ENCODE peak calls at places on chromosomes 2 and 18, in seven cellular contexts. One of them, this sample, is unnamed.

GRCh38 chr2:7191927-7192326 is 274.7 kb downstream of the RNF144A start:
- DNase-seq in SK-N-SH: no peak
- DNase-seq in hepatocyte: peak; percentile 77
- DNase-seq in HCT116: no peak
- DNase-seq in neural progenitor cell: no peak
- DNase-seq in OCI-LY7: no peak
- DNase-seq in GM23338: peak; percentile 6
- DNase-seq in this sample: peak; percentile 90

GRCh38 chr2:55934337-55934736 is 10.8 kb upstream of the EFEMP1 start:
- DNase-seq in GM23338: no peak
- DNase-seq in hepatocyte: no peak
- DNase-seq in OCI-LY7: no peak
- DNase-seq in HCT116: no peak
- DNase-seq in neural progenitor cell: no peak
- DNase-seq in SK-N-SH: no peak
- DNase-seq in this sample: no peak

GRCh38 chr2:219570194-219570923 is 980 bp downstream of the OBSL1 start:
- DNase-seq in SK-N-SH: peak; percentile 83
- DNase-seq in hepatocyte: peak; percentile 69
- DNase-seq in GM23338: peak; percentile 71
- DNase-seq in HCT116: no peak
- DNase-seq in OCI-LY7: no peak
- DNase-seq in neural progenitor cell: peak; percentile 65
- DNase-seq in this sample: peak; percentile 47

GRCh38 chr2:37656512-37657423 is 14.7 kb downstream of the CDC42EP3 start:
- DNase-seq in hepatocyte: no peak
- DNase-seq in OCI-LY7: peak; percentile 57
- DNase-seq in GM23338: peak; percentile 90
- DNase-seq in HCT116: no peak
- DNase-seq in neural progenitor cell: peak; percentile 77
- DNase-seq in SK-N-SH: no peak
- DNase-seq in this sample: no peak

GRCh38 chr2:45283764-45284620 is 274.7 kb upstream of the SIX2 start:
- DNase-seq in OCI-LY7: no peak
- DNase-seq in GM23338: no peak
- DNase-seq in SK-N-SH: no peak
- DNase-seq in neural progenitor cell: no peak
- DNase-seq in hepatocyte: peak; percentile 21
- DNase-seq in HCT116: peak; percentile 23
- DNase-seq in this sample: peak; percentile 97

GRCh38 chr2:47194410-47194809 is 39.3 kb upstream of the STPG4 start:
- DNase-seq in hepatocyte: no peak
- DNase-seq in SK-N-SH: no peak
- DNase-seq in GM23338: no peak
- DNase-seq in OCI-LY7: no peak
- DNase-seq in HCT116: no peak
- DNase-seq in neural progenitor cell: no peak
- DNase-seq in this sample: no peak

GRCh38 chr2:68745006-68745405 is 10.4 kb downstream of the ARHGAP25 start:
- DNase-seq in hepatocyte: no peak
- DNase-seq in OCI-LY7: no peak
- DNase-seq in neural progenitor cell: no peak
- DNase-seq in HCT116: no peak
- DNase-seq in SK-N-SH: no peak
- DNase-seq in GM23338: no peak
- DNase-seq in this sample: no peak

GRCh38 chr2:72236445-72237067 is 88.9 kb upstream of the CYP26B1 start:
- DNase-seq in OCI-LY7: no peak
- DNase-seq in GM23338: no peak
- DNase-seq in HCT116: peak; percentile 36
- DNase-seq in hepatocyte: no peak
- DNase-seq in neural progenitor cell: no peak
- DNase-seq in SK-N-SH: no peak
- DNase-seq in this sample: peak; percentile 80

GRCh38 chr2:160869411-160869810 is 290.8 kb upstream of the TANK start:
- DNase-seq in OCI-LY7: no peak
- DNase-seq in SK-N-SH: no peak
- DNase-seq in GM23338: no peak
- DNase-seq in neural progenitor cell: no peak
- DNase-seq in HCT116: no peak
- DNase-seq in hepatocyte: no peak
- DNase-seq in this sample: peak; percentile 95

GRCh38 chr2:88826399-88826798 is 134.9 kb downstream of the RPIA start:
- DNase-seq in HCT116: no peak
- DNase-seq in neural progenitor cell: no peak
- DNase-seq in hepatocyte: no peak
- DNase-seq in GM23338: no peak
- DNase-seq in OCI-LY7: no peak
- DNase-seq in SK-N-SH: no peak
- DNase-seq in this sample: no peak

GRCh38 chr2:229340086-229340760 is 69.1 kb upstream of the PID1 start:
- DNase-seq in OCI-LY7: no peak
- DNase-seq in hepatocyte: no peak
- DNase-seq in HCT116: no peak
- DNase-seq in GM23338: no peak
- DNase-seq in neural progenitor cell: no peak
- DNase-seq in SK-N-SH: peak; percentile 10
- DNase-seq in this sample: peak; percentile 53

GRCh38 chr2:158841839-158842238 is 46.7 kb downstream of the DAPL1 start:
- DNase-seq in hepatocyte: peak; percentile 29
- DNase-seq in SK-N-SH: no peak
- DNase-seq in GM23338: no peak
- DNase-seq in OCI-LY7: no peak
- DNase-seq in neural progenitor cell: no peak
- DNase-seq in HCT116: no peak
- DNase-seq in this sample: no peak

GRCh38 chr2:233115761-233116160 is 55.6 kb downstream of the INPP5D start:
- DNase-seq in HCT116: no peak
- DNase-seq in hepatocyte: no peak
- DNase-seq in SK-N-SH: no peak
- DNase-seq in GM23338: no peak
- DNase-seq in OCI-LY7: no peak
- DNase-seq in neural progenitor cell: no peak
- DNase-seq in this sample: no peak

GRCh38 chr2:197909377-197909776 is 105.0 kb downstream of the PLCL1 start:
- DNase-seq in hepatocyte: no peak
- DNase-seq in OCI-LY7: no peak
- DNase-seq in GM23338: no peak
- DNase-seq in neural progenitor cell: no peak
- DNase-seq in HCT116: peak; percentile 6
- DNase-seq in SK-N-SH: no peak
- DNase-seq in this sample: peak; percentile 9

GRCh38 chr2:26651458-26652155 is 10.4 kb upstream of the CIB4 start:
- DNase-seq in SK-N-SH: no peak
- DNase-seq in OCI-LY7: no peak
- DNase-seq in HCT116: no peak
- DNase-seq in neural progenitor cell: no peak
- DNase-seq in hepatocyte: no peak
- DNase-seq in GM23338: no peak
- DNase-seq in this sample: no peak

GRCh38 chr18:74175658-74176057 is 27.3 kb downstream of the TIMM21 start:
- DNase-seq in OCI-LY7: no peak
- DNase-seq in GM23338: no peak
- DNase-seq in hepatocyte: no peak
- DNase-seq in neural progenitor cell: no peak
- DNase-seq in SK-N-SH: no peak
- DNase-seq in HCT116: no peak
- DNase-seq in this sample: no peak

GRCh38 chr2:173264603-173265366 is 89.9 kb upstream of the CDCA7 start:
- DNase-seq in HCT116: no peak
- DNase-seq in OCI-LY7: peak; percentile 80
- DNase-seq in hepatocyte: no peak
- DNase-seq in GM23338: peak; percentile 67
- DNase-seq in SK-N-SH: no peak
- DNase-seq in neural progenitor cell: no peak
- DNase-seq in this sample: no peak

GRCh38 chr2:37622434-37623202 is 48.8 kb downstream of the CDC42EP3 start:
- DNase-seq in GM23338: no peak
- DNase-seq in hepatocyte: no peak
- DNase-seq in SK-N-SH: no peak
- DNase-seq in HCT116: no peak
- DNase-seq in neural progenitor cell: no peak
- DNase-seq in OCI-LY7: no peak
- DNase-seq in this sample: no peak

GRCh38 chr2:217099561-217099960 is 239.7 kb upstream of the TNP1 start:
- DNase-seq in GM23338: no peak
- DNase-seq in hepatocyte: no peak
- DNase-seq in OCI-LY7: no peak
- DNase-seq in SK-N-SH: no peak
- DNase-seq in neural progenitor cell: no peak
- DNase-seq in HCT116: no peak
- DNase-seq in this sample: no peak

GRCh38 chr2:217102941-217103340 is 243.1 kb upstream of the TNP1 start:
- DNase-seq in neural progenitor cell: no peak
- DNase-seq in SK-N-SH: no peak
- DNase-seq in GM23338: no peak
- DNase-seq in OCI-LY7: no peak
- DNase-seq in HCT116: no peak
- DNase-seq in hepatocyte: no peak
- DNase-seq in this sample: no peak

GRCh38 chr2:217101972-217102371 is 242.1 kb upstream of the TNP1 start:
- DNase-seq in OCI-LY7: no peak
- DNase-seq in SK-N-SH: no peak
- DNase-seq in HCT116: no peak
- DNase-seq in GM23338: no peak
- DNase-seq in hepatocyte: no peak
- DNase-seq in neural progenitor cell: no peak
- DNase-seq in this sample: no peak

GRCh38 chr2:217095511-217096205 is 235.8 kb upstream of the TNP1 start:
- DNase-seq in GM23338: no peak
- DNase-seq in OCI-LY7: no peak
- DNase-seq in HCT116: no peak
- DNase-seq in neural progenitor cell: no peak
- DNase-seq in SK-N-SH: no peak
- DNase-seq in hepatocyte: no peak
- DNase-seq in this sample: peak; percentile 53

DNA sequence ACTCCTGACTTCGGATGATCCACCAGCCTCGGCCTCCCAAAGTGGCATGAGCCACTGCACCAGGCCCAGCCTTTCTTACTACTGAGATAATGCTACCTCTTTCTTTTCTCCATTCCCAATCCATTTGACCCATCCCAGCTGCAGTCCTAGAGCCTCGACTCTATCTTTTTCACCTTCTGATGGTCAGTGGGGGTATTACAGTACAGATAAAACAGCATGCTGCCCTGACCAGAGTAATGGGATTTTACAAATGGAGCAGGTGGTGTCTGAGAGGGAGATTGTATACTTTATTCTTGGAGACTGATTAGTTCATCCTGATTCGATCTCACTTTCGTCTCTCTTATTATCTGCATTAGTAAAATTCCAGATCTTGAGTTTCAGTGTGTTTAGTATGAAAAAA is 238.6 kb upstream of the TNP1 start:
- DNase-seq in GM23338: peak; percentile 19
- DNase-seq in HCT116: no peak
- DNase-seq in hepatocyte: no peak
- DNase-seq in OCI-LY7: no peak
- DNase-seq in SK-N-SH: no peak
- DNase-seq in neural progenitor cell: no peak
- DNase-seq in this sample: no peak
- TF ChIP-seq CTCF in GM23338: no peak
- TF ChIP-seq CTCF in HCT116: no peak
- TF ChIP-seq CTCF in hepatocyte: no peak
- TF ChIP-seq CTCF in OCI-LY7: no peak
- TF ChIP-seq CTCF in SK-N-SH: no peak
- TF ChIP-seq CTCF in neural progenitor cell: no peak
- TF ChIP-seq CTCF in this sample: no peak

DNA sequence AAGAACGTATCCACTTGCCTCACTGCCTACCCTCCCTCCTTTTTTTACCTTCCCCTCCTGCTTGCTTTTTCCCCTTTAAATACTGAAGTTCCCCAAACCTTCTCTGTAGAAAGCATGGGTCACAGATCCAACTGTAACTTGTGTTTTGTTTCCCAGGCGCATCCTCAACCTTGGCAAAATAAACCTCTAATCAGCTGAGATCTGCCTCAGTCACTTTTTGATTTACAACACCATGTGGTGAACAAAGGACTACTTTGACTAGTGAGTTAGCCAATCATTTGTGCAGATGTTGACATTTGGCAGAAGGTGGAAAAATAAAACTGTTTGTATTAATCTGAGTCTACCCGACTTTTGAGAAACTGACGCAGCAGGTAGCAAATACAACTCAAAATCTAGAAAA is 23.3 kb upstream of the MCM6 start:
- DNase-seq in neural progenitor cell: no peak
- DNase-seq in SK-N-SH: no peak
- DNase-seq in GM23338: no peak
- DNase-seq in hepatocyte: no peak
- DNase-seq in HCT116: no peak
- DNase-seq in OCI-LY7: no peak
- DNase-seq in this sample: no peak
- TF ChIP-seq EZH2phosphoT487 in neural progenitor cell: no peak
- TF ChIP-seq EZH2phosphoT487 in SK-N-SH: no peak
- TF ChIP-seq EZH2phosphoT487 in GM23338: no peak
- TF ChIP-seq EZH2phosphoT487 in hepatocyte: no peak
- TF ChIP-seq EZH2phosphoT487 in HCT116: no peak
- TF ChIP-seq EZH2phosphoT487 in OCI-LY7: no peak
- TF ChIP-seq EZH2phosphoT487 in this sample: no peak

DNA sequence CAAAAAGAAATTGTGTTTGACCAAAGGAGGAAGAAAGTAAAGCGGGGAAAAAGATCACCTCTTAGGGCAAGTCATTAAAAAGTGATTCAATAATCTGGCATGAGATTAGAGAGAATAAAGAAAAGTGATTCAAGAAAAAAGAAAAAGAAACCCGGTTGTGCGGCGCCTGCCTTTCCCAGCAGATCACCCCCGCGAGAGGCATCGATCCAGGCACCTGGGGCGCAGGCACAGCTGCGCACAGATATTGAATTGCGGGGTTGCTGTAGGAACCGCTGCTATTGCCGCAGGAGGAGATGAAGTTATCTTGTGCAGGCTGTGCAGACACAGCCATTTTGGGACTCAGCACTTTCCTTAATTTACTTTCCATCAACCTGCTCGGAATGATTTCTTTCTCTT is 71.2 kb downstream of the PLB1 start:
- DNase-seq in SK-N-SH: peak; percentile 71
- DNase-seq in hepatocyte: peak; percentile 34
- DNase-seq in OCI-LY7: no peak
- DNase-seq in GM23338: peak; percentile 65
- DNase-seq in neural progenitor cell: peak; percentile 57
- DNase-seq in HCT116: no peak
- DNase-seq in this sample: no peak
- TF ChIP-seq CTCF in SK-N-SH: no peak
- TF ChIP-seq CTCF in hepatocyte: no peak
- TF ChIP-seq CTCF in OCI-LY7: peak; percentile 22
- TF ChIP-seq CTCF in GM23338: no peak
- TF ChIP-seq CTCF in neural progenitor cell: no peak
- TF ChIP-seq CTCF in HCT116: no peak
- TF ChIP-seq CTCF in this sample: no peak

DNA sequence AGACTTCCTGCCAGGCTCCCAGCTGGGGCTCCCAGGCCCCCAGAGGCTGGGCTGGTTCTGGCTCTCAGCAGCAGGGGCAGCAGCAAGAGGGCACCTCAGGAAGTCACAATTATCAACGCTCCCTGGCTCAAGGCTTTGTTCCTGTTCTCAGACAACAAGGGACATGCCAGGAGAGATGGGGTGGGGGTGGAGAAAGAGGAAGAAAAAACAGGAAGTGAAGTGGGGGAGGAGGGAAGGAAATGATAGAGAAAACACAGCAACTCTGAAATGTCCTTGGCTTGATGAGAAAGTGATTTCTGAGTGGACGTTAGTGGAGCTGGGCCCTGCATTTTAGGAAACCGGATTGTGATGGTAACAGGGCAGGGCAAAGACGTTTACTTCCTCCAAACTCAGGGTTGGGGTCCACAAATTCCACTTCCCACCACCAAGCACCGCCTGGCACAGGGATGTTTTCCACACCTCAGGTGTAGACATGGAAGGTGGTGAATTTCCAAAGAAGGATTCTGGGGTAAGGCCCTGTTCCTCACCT is 40.4 kb downstream of the CYRIA start:
- DNase-seq in SK-N-SH: no peak
- DNase-seq in OCI-LY7: peak; percentile 83
- DNase-seq in GM23338: peak; percentile 61
- DNase-seq in hepatocyte: no peak
- DNase-seq in neural progenitor cell: no peak
- DNase-seq in HCT116: no peak
- DNase-seq in this sample: no peak
- TF ChIP-seq EZH2phosphoT487 in SK-N-SH: no peak
- TF ChIP-seq EZH2phosphoT487 in OCI-LY7: no peak
- TF ChIP-seq EZH2phosphoT487 in GM23338: no peak
- TF ChIP-seq EZH2phosphoT487 in hepatocyte: no peak
- TF ChIP-seq EZH2phosphoT487 in neural progenitor cell: no peak
- TF ChIP-seq EZH2phosphoT487 in HCT116: no peak
- TF ChIP-seq EZH2phosphoT487 in this sample: no peak

This sample was measured in PC-3.